ENCODE peak calls at places on chromosomes 13 and 19, in ten cellular contexts. One of them, this sample, is unnamed.

GRCh38 chr13:25292301-25292700 is 5.0 kb upstream of the MTMR6 start:
- DNase-seq in ovary: no peak
- DNase-seq in pancreas: no peak
- DNase-seq in left ventricle myocardium inferior: no peak
- DNase-seq in mammary epithelial cell: peak; percentile 25
- DNase-seq in body of pancreas: no peak
- DNase-seq in brain microvascular endothelial cell: peak; percentile 40
- DNase-seq in fibroblast of lung: peak; percentile 27
- DNase-seq in Peyer's patch: no peak
- DNase-seq in right atrium auricular region: no peak
- DNase-seq in this sample: no peak

GRCh38 chr13:30373727-30374126 is 48.6 kb upstream of the UBE2L5 start:
- DNase-seq in ovary: no peak
- DNase-seq in pancreas: no peak
- DNase-seq in left ventricle myocardium inferior: no peak
- DNase-seq in mammary epithelial cell: no peak
- DNase-seq in body of pancreas: no peak
- DNase-seq in brain microvascular endothelial cell: no peak
- DNase-seq in fibroblast of lung: no peak
- DNase-seq in Peyer's patch: peak; percentile 89
- DNase-seq in right atrium auricular region: no peak
- DNase-seq in this sample: peak; percentile 51

GRCh38 chr13:79307866-79308298 is 98.2 kb downstream of the RBM26 start:
- DNase-seq in ovary: no peak
- DNase-seq in pancreas: no peak
- DNase-seq in left ventricle myocardium inferior: no peak
- DNase-seq in mammary epithelial cell: peak; percentile 51
- DNase-seq in body of pancreas: no peak
- DNase-seq in brain microvascular endothelial cell: peak; percentile 16
- DNase-seq in fibroblast of lung: peak; percentile 26
- DNase-seq in Peyer's patch: no peak
- DNase-seq in right atrium auricular region: no peak
- DNase-seq in this sample: no peak

GRCh38 chr13:72384186-72384823 is 343.1 kb downstream of the MZT1 start:
- DNase-seq in ovary: no peak
- DNase-seq in pancreas: no peak
- DNase-seq in left ventricle myocardium inferior: no peak
- DNase-seq in mammary epithelial cell: no peak
- DNase-seq in body of pancreas: no peak
- DNase-seq in brain microvascular endothelial cell: no peak
- DNase-seq in fibroblast of lung: peak; percentile 6
- DNase-seq in Peyer's patch: no peak
- DNase-seq in right atrium auricular region: no peak
- DNase-seq in this sample: no peak

GRCh38 chr19:15323496-15324235 is 8.7 kb downstream of the BRD4 start:
- DNase-seq in ovary: peak; percentile 50
- DNase-seq in pancreas: peak; percentile 77
- DNase-seq in left ventricle myocardium inferior: peak; percentile 64
- DNase-seq in mammary epithelial cell: peak; percentile 77
- DNase-seq in body of pancreas: peak; percentile 69
- DNase-seq in brain microvascular endothelial cell: no peak
- DNase-seq in fibroblast of lung: peak; percentile 72
- DNase-seq in Peyer's patch: no peak
- DNase-seq in right atrium auricular region: peak; percentile 67
- DNase-seq in this sample: peak; percentile 55

GRCh38 chr13:97653741-97654140 is 219.8 kb downstream of the RAP2A start:
- DNase-seq in ovary: no peak
- DNase-seq in pancreas: no peak
- DNase-seq in left ventricle myocardium inferior: no peak
- DNase-seq in mammary epithelial cell: peak; percentile 55
- DNase-seq in body of pancreas: no peak
- DNase-seq in brain microvascular endothelial cell: no peak
- DNase-seq in fibroblast of lung: peak; percentile 84
- DNase-seq in Peyer's patch: no peak
- DNase-seq in right atrium auricular region: no peak
- DNase-seq in this sample: no peak

GRCh38 chr13:41236369-41236768 is 27.0 kb downstream of the MTRF1 start:
- DNase-seq in ovary: no peak
- DNase-seq in pancreas: no peak
- DNase-seq in left ventricle myocardium inferior: no peak
- DNase-seq in mammary epithelial cell: no peak
- DNase-seq in body of pancreas: peak; percentile 24
- DNase-seq in brain microvascular endothelial cell: no peak
- DNase-seq in fibroblast of lung: no peak
- DNase-seq in Peyer's patch: no peak
- DNase-seq in right atrium auricular region: no peak
- DNase-seq in this sample: no peak

GRCh38 chr19:53983457-53984289 is 7.8 kb upstream of the CACNG6 start:
- DNase-seq in ovary: no peak
- DNase-seq in pancreas: no peak
- DNase-seq in left ventricle myocardium inferior: no peak
- DNase-seq in mammary epithelial cell: no peak
- DNase-seq in body of pancreas: no peak
- DNase-seq in brain microvascular endothelial cell: no peak
- DNase-seq in fibroblast of lung: no peak
- DNase-seq in Peyer's patch: no peak
- DNase-seq in right atrium auricular region: no peak
- DNase-seq in this sample: no peak

GRCh38 chr19:42402376-42403116 is 12.4 kb upstream of the CNFN start:
- DNase-seq in ovary: peak; percentile 38
- DNase-seq in pancreas: no peak
- DNase-seq in left ventricle myocardium inferior: no peak
- DNase-seq in mammary epithelial cell: no peak
- DNase-seq in body of pancreas: no peak
- DNase-seq in brain microvascular endothelial cell: no peak
- DNase-seq in fibroblast of lung: no peak
- DNase-seq in Peyer's patch: no peak
- DNase-seq in right atrium auricular region: no peak
- DNase-seq in this sample: no peak

GRCh38 chr13:31122143-31122542 is 39.6 kb downstream of the HSPH1 start:
- DNase-seq in ovary: no peak
- DNase-seq in pancreas: no peak
- DNase-seq in left ventricle myocardium inferior: no peak
- DNase-seq in mammary epithelial cell: no peak
- DNase-seq in body of pancreas: no peak
- DNase-seq in brain microvascular endothelial cell: no peak
- DNase-seq in fibroblast of lung: no peak
- DNase-seq in Peyer's patch: no peak
- DNase-seq in right atrium auricular region: no peak
- DNase-seq in this sample: no peak

GRCh38 chr19:14502334-14503092 is 6.6 kb upstream of the GIPC1 start:
- DNase-seq in ovary: no peak
- DNase-seq in pancreas: no peak
- DNase-seq in left ventricle myocardium inferior: no peak
- DNase-seq in mammary epithelial cell: no peak
- DNase-seq in body of pancreas: peak; percentile 56
- DNase-seq in brain microvascular endothelial cell: no peak
- DNase-seq in fibroblast of lung: no peak
- DNase-seq in Peyer's patch: no peak
- DNase-seq in right atrium auricular region: no peak
- DNase-seq in this sample: no peak

GRCh38 chr19:12757544-12758274 is 6.1 kb downstream of the BEST2 start:
- DNase-seq in ovary: peak; percentile 63
- DNase-seq in pancreas: peak; percentile 87
- DNase-seq in left ventricle myocardium inferior: peak; percentile 61
- DNase-seq in mammary epithelial cell: peak; percentile 55
- DNase-seq in body of pancreas: peak; percentile 72
- DNase-seq in brain microvascular endothelial cell: peak; percentile 71
- DNase-seq in fibroblast of lung: peak; percentile 70
- DNase-seq in Peyer's patch: peak; percentile 82
- DNase-seq in right atrium auricular region: peak; percentile 73
- DNase-seq in this sample: peak; percentile 81

GRCh38 chr13:102902789-102903347 is 57.0 kb downstream of the ERCC5 start:
- DNase-seq in ovary: no peak
- DNase-seq in pancreas: no peak
- DNase-seq in left ventricle myocardium inferior: peak; percentile 22
- DNase-seq in mammary epithelial cell: no peak
- DNase-seq in body of pancreas: no peak
- DNase-seq in brain microvascular endothelial cell: no peak
- DNase-seq in fibroblast of lung: no peak
- DNase-seq in Peyer's patch: no peak
- DNase-seq in right atrium auricular region: no peak
- DNase-seq in this sample: no peak

GRCh38 chr13:92175330-92175729 is 776.9 kb downstream of the GPC5 start:
- DNase-seq in ovary: peak; percentile 51
- DNase-seq in pancreas: no peak
- DNase-seq in left ventricle myocardium inferior: no peak
- DNase-seq in mammary epithelial cell: peak; percentile 0
- DNase-seq in body of pancreas: peak; percentile 12
- DNase-seq in brain microvascular endothelial cell: peak; percentile 78
- DNase-seq in fibroblast of lung: peak; percentile 88
- DNase-seq in Peyer's patch: no peak
- DNase-seq in right atrium auricular region: no peak
- DNase-seq in this sample: no peak

GRCh38 chr13:61277088-61277487 is 138.6 kb downstream of the PCDH20 start:
- DNase-seq in ovary: no peak
- DNase-seq in pancreas: no peak
- DNase-seq in left ventricle myocardium inferior: no peak
- DNase-seq in mammary epithelial cell: no peak
- DNase-seq in body of pancreas: no peak
- DNase-seq in brain microvascular endothelial cell: no peak
- DNase-seq in fibroblast of lung: no peak
- DNase-seq in Peyer's patch: no peak
- DNase-seq in right atrium auricular region: no peak
- DNase-seq in this sample: no peak

GRCh38 chr13:83622422-83622784 is 259.9 kb downstream of the SLITRK1 start:
- DNase-seq in ovary: no peak
- DNase-seq in pancreas: no peak
- DNase-seq in left ventricle myocardium inferior: no peak
- DNase-seq in mammary epithelial cell: peak; percentile 71
- DNase-seq in body of pancreas: no peak
- DNase-seq in brain microvascular endothelial cell: peak; percentile 76
- DNase-seq in fibroblast of lung: no peak
- DNase-seq in Peyer's patch: no peak
- DNase-seq in right atrium auricular region: no peak
- DNase-seq in this sample: no peak
- H3K4me3 ChIP-seq in ovary: no peak overlapping the region
- H3K4me3 ChIP-seq in pancreas: no peak overlapping the region
- H3K4me3 ChIP-seq in left ventricle myocardium inferior: no peak overlapping the region
- H3K4me3 ChIP-seq in mammary epithelial cell: no peak overlapping the region
- H3K4me3 ChIP-seq in body of pancreas: no peak overlapping the region
- H3K4me3 ChIP-seq in brain microvascular endothelial cell: no peak overlapping the region
- H3K4me3 ChIP-seq in fibroblast of lung: no peak overlapping the region
- H3K4me3 ChIP-seq in Peyer's patch: no peak overlapping the region
- H3K4me3 ChIP-seq in right atrium auricular region: no peak overlapping the region
- H3K4me3 ChIP-seq in this sample: no peak overlapping the region

GRCh38 chr13:48908381-48909087 is 67.2 kb upstream of the FNDC3A start:
- DNase-seq in ovary: no peak
- DNase-seq in pancreas: no peak
- DNase-seq in left ventricle myocardium inferior: no peak
- DNase-seq in mammary epithelial cell: peak; percentile 58
- DNase-seq in body of pancreas: no peak
- DNase-seq in brain microvascular endothelial cell: no peak
- DNase-seq in fibroblast of lung: peak; percentile 61
- DNase-seq in Peyer's patch: no peak
- DNase-seq in right atrium auricular region: no peak
- DNase-seq in this sample: no peak
- H3K27ac ChIP-seq in ovary: no peak overlapping the region
- H3K27ac ChIP-seq in pancreas: no peak overlapping the region
- H3K27ac ChIP-seq in left ventricle myocardium inferior: no peak overlapping the region
- H3K27ac ChIP-seq in mammary epithelial cell: no peak overlapping the region
- H3K27ac ChIP-seq in body of pancreas: no peak overlapping the region
- H3K27ac ChIP-seq in brain microvascular endothelial cell: no peak overlapping the region
- H3K27ac ChIP-seq in fibroblast of lung: no peak overlapping the region
- H3K27ac ChIP-seq in Peyer's patch: no peak overlapping the region
- H3K27ac ChIP-seq in right atrium auricular region: no peak overlapping the region
- H3K27ac ChIP-seq in this sample: no peak overlapping the region

DNA sequence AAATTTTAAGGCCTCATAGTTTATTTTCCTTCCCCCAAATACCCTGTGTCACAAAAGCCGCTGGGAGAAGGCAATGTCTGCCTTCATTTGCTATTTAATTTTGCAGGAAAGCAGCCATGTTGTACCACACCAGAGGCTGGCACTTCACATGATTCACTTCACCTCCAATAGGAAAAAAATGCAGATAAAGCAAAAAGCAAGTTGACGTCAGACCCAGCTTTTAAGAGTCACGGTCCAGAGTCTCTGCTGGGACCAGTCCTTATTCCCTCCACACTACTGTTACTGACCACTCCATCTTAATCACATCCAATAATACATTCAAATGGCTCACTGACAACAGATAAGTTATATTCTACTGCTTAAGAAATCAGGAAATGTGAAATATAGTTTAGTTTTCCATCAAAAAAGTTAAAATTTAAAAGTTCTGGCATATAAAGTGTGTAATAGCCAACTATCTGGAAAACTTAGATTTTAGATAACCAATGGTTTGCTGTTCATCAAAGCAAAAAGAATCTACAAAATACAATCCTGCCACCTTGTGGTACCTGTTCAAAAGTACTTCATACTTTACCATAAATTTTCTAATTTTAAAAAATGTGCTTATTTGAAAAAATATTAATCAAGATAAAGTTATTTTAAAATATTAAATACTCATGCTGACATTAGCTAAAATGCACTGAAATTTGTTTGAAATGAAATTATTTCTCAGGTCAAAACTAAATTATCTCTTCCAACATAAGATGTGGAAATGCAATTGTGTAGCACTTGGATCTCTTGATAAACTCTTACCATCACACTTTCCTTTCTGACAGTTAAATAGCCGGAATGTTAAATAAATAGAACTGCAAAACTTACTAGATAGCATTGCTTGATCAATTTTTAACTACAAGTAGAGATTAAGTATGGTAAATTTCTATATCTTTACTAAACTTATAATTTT is 97.3 kb downstream of the SERP2 start:
- DNase-seq in ovary: no peak
- DNase-seq in pancreas: no peak
- DNase-seq in left ventricle myocardium inferior: no peak
- DNase-seq in mammary epithelial cell: no peak
- DNase-seq in body of pancreas: no peak
- DNase-seq in brain microvascular endothelial cell: no peak
- DNase-seq in fibroblast of lung: peak; percentile 63
- DNase-seq in Peyer's patch: no peak
- DNase-seq in right atrium auricular region: no peak
- DNase-seq in this sample: no peak
- TF ChIP-seq CTCF in ovary: no peak
- TF ChIP-seq CTCF in pancreas: no peak
- TF ChIP-seq CTCF in left ventricle myocardium inferior: peak; percentile 67
- TF ChIP-seq CTCF in mammary epithelial cell: peak; percentile 51
- TF ChIP-seq CTCF in body of pancreas: peak; percentile 11
- TF ChIP-seq CTCF in brain microvascular endothelial cell: peak; percentile 7
- TF ChIP-seq CTCF in fibroblast of lung: peak; percentile 39
- TF ChIP-seq CTCF in Peyer's patch: peak; percentile 58
- TF ChIP-seq CTCF in right atrium auricular region: peak; percentile 63
- TF ChIP-seq CTCF in this sample: peak; percentile 52

DNA sequence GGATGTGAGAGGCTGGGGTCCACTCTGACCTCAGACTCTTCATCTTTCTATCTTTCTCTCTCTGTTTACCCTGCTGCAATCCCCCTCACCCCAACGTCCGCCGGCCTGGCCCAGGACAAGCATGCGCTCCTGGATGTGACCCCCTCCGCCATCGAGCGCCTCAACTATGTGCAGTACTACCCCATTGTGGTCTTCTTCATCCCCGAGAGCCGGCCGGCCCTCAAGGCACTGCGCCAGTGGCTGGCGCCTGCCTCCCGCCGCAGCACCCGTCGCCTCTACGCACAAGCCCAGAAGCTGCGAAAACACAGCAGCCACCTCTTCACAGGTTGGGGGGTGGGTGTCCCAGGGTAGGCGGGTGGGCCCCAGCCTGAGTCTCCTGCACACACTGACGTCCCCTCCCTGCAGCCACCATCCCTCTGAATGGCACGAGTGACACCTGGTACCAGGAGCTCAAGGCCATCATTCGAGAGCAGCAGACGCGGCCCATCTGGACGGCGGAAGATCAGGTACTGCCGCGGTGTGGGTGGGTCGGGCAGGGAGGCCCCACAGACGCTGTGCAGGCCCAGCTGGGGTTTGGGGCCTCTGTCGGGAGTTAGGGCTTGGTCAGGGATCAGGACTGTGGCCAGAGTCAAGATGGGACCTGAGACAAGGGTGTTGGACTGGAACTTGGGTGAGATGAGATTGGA is 15.0 kb downstream of the APBA3 start:
- DNase-seq in ovary: no peak
- DNase-seq in pancreas: peak; percentile 57
- DNase-seq in left ventricle myocardium inferior: no peak
- DNase-seq in mammary epithelial cell: no peak
- DNase-seq in body of pancreas: no peak
- DNase-seq in brain microvascular endothelial cell: no peak
- DNase-seq in fibroblast of lung: no peak
- DNase-seq in Peyer's patch: no peak
- DNase-seq in right atrium auricular region: no peak
- DNase-seq in this sample: no peak
- H3K4me3 ChIP-seq in ovary: no peak overlapping the region
- H3K4me3 ChIP-seq in pancreas: no peak overlapping the region
- H3K4me3 ChIP-seq in left ventricle myocardium inferior: no peak overlapping the region
- H3K4me3 ChIP-seq in mammary epithelial cell: no peak overlapping the region
- H3K4me3 ChIP-seq in body of pancreas: no peak overlapping the region
- H3K4me3 ChIP-seq in brain microvascular endothelial cell: no peak overlapping the region
- H3K4me3 ChIP-seq in fibroblast of lung: no peak overlapping the region
- H3K4me3 ChIP-seq in Peyer's patch: no peak overlapping the region
- H3K4me3 ChIP-seq in right atrium auricular region: no peak overlapping the region
- H3K4me3 ChIP-seq in this sample: no peak overlapping the region